ENCODE peak calls at places on chromosomes 7 and 10, in six cellular contexts. One of them, this sample, is unnamed.

GRCh38 chr7:46859963-46860475 is 721.9 kb downstream of the TNS3 start:
- DNase-seq in GM10248: no peak
- DNase-seq in tibial artery: no peak
- DNase-seq in DND-41: no peak
- DNase-seq in AG04450: no peak
- DNase-seq in transverse colon: no peak
- DNase-seq in this sample: peak

GRCh38 chr7:138226001-138226476 is 149.8 kb downstream of the AKR1D1 start:
- DNase-seq in GM10248: no peak
- DNase-seq in tibial artery: no peak
- DNase-seq in DND-41: no peak
- DNase-seq in AG04450: no peak
- DNase-seq in transverse colon: no peak
- DNase-seq in this sample: no peak

GRCh38 chr7:128204455-128204854 is 36.6 kb upstream of the LEP start:
- DNase-seq in GM10248: no peak
- DNase-seq in tibial artery: no peak
- DNase-seq in DND-41: no peak
- DNase-seq in AG04450: no peak
- DNase-seq in transverse colon: no peak
- DNase-seq in this sample: no peak

GRCh38 chr7:44143606-44144250 is 2.6 kb upstream of the MYL7 start:
- DNase-seq in GM10248: no peak
- DNase-seq in tibial artery: peak
- DNase-seq in DND-41: no peak
- DNase-seq in AG04450: no peak
- DNase-seq in transverse colon: no peak
- DNase-seq in this sample: no peak

GRCh38 chr10:8803992-8804391 is 749.5 kb downstream of the GATA3 start:
- DNase-seq in GM10248: no peak
- DNase-seq in tibial artery: no peak
- DNase-seq in DND-41: no peak
- DNase-seq in AG04450: no peak
- DNase-seq in transverse colon: no peak
- DNase-seq in this sample: no peak

GRCh38 chr10:74750848-74751274 is 75.5 kb upstream of the KAT6B start:
- DNase-seq in GM10248: peak
- DNase-seq in tibial artery: no peak
- DNase-seq in DND-41: no peak
- DNase-seq in AG04450: no peak
- DNase-seq in transverse colon: no peak
- DNase-seq in this sample: no peak

GRCh38 chr10:49534670-49535381 is 4.1 kb downstream of the ERCC6 start:
- DNase-seq in GM10248: peak
- DNase-seq in tibial artery: no peak
- DNase-seq in DND-41: no peak
- DNase-seq in AG04450: no peak
- DNase-seq in transverse colon: no peak
- DNase-seq in this sample: peak

GRCh38 chr10:84543948-84544347 is 215.6 kb downstream of the CCSER2 start:
- DNase-seq in GM10248: no peak
- DNase-seq in tibial artery: no peak
- DNase-seq in DND-41: no peak
- DNase-seq in AG04450: no peak
- DNase-seq in transverse colon: no peak
- DNase-seq in this sample: no peak

GRCh38 chr7:1108264-1108920 is 20.5 kb downstream of the GPER1 start:
- DNase-seq in GM10248: no peak
- DNase-seq in tibial artery: no peak
- DNase-seq in DND-41: no peak
- DNase-seq in AG04450: no peak
- DNase-seq in transverse colon: no peak
- DNase-seq in this sample: no peak

GRCh38 chr7:130940326-130940725 is 206.3 kb upstream of the KLF14 start:
- DNase-seq in GM10248: no peak
- DNase-seq in tibial artery: no peak
- DNase-seq in DND-41: no peak
- DNase-seq in AG04450: no peak
- DNase-seq in transverse colon: no peak
- DNase-seq in this sample: no peak

GRCh38 chr7:48089415-48089975 is 430 bp downstream of the UPP1 start:
- DNase-seq in GM10248: no peak
- DNase-seq in tibial artery: peak
- DNase-seq in DND-41: no peak
- DNase-seq in AG04450: no peak
- DNase-seq in transverse colon: peak
- DNase-seq in this sample: peak

GRCh38 chr10:43093423-43094090 is 16.7 kb downstream of the RET start:
- DNase-seq in GM10248: no peak
- DNase-seq in tibial artery: no peak
- DNase-seq in DND-41: no peak
- DNase-seq in AG04450: no peak
- DNase-seq in transverse colon: no peak
- DNase-seq in this sample: no peak

GRCh38 chr10:89946106-89946505 is 244.7 kb downstream of the KIF20B start:
- DNase-seq in GM10248: no peak
- DNase-seq in tibial artery: no peak
- DNase-seq in DND-41: no peak
- DNase-seq in AG04450: no peak
- DNase-seq in transverse colon: no peak
- DNase-seq in this sample: peak

GRCh38 chr10:106991084-106991483 is 173.4 kb downstream of the SORCS1 start:
- DNase-seq in GM10248: no peak
- DNase-seq in tibial artery: no peak
- DNase-seq in DND-41: no peak
- DNase-seq in AG04450: no peak
- DNase-seq in transverse colon: no peak
- DNase-seq in this sample: no peak

GRCh38 chr7:125568799-125569198 is 639.2 kb upstream of the POT1 start:
- DNase-seq in GM10248: peak
- DNase-seq in tibial artery: no peak
- DNase-seq in DND-41: no peak
- DNase-seq in AG04450: no peak
- DNase-seq in transverse colon: no peak
- DNase-seq in this sample: no peak

GRCh38 chr7:142714375-142714774 is 34.9 kb upstream of the PRSS1 start:
- DNase-seq in GM10248: no peak
- DNase-seq in tibial artery: no peak
- DNase-seq in DND-41: no peak
- DNase-seq in AG04450: no peak
- DNase-seq in transverse colon: no peak
- DNase-seq in this sample: no peak

GRCh38 chr10:73931767-73932624 is 21.1 kb downstream of the PLAU start:
- DNase-seq in GM10248: peak
- DNase-seq in tibial artery: no peak
- DNase-seq in DND-41: peak
- DNase-seq in AG04450: no peak
- DNase-seq in transverse colon: no peak
- DNase-seq in this sample: no peak

GRCh38 chr7:815284-816216 is 16.7 kb upstream of the SUN1 start:
- DNase-seq in GM10248: peak
- DNase-seq in tibial artery: no peak
- DNase-seq in DND-41: no peak
- DNase-seq in AG04450: no peak
- DNase-seq in transverse colon: peak
- DNase-seq in this sample: no peak

GRCh38 chr10:124669824-124670654 is 74.1 kb downstream of the FAM53B start:
- DNase-seq in GM10248: no peak
- DNase-seq in tibial artery: no peak
- DNase-seq in DND-41: no peak
- DNase-seq in AG04450: no peak
- DNase-seq in transverse colon: no peak
- DNase-seq in this sample: no peak

GRCh38 chr10:33749042-33749441 is 414.6 kb upstream of the NRP1 start:
- DNase-seq in GM10248: no peak
- DNase-seq in tibial artery: no peak
- DNase-seq in DND-41: no peak
- DNase-seq in AG04450: no peak
- DNase-seq in transverse colon: no peak
- DNase-seq in this sample: no peak

GRCh38 chr10:103921248-103921647 is 3.3 kb upstream of the STN1 start:
- DNase-seq in GM10248: no peak
- DNase-seq in tibial artery: no peak
- DNase-seq in DND-41: no peak
- DNase-seq in AG04450: no peak
- DNase-seq in transverse colon: no peak
- DNase-seq in this sample: no peak

GRCh38 chr10:78740976-78741375 is 327.8 kb upstream of the ZMIZ1 start:
- DNase-seq in GM10248: no peak
- DNase-seq in tibial artery: no peak
- DNase-seq in DND-41: no peak
- DNase-seq in AG04450: no peak
- DNase-seq in transverse colon: no peak
- DNase-seq in this sample: no peak

GRCh38 chr10:117684673-117685211 is 142.2 kb downstream of the EMX2 start:
- DNase-seq in GM10248: peak
- DNase-seq in tibial artery: peak
- DNase-seq in DND-41: no peak
- DNase-seq in AG04450: no peak
- DNase-seq in transverse colon: peak
- DNase-seq in this sample: peak

GRCh38 chr10:101141622-101142532 is 10.8 kb downstream of the TLX1 start:
- DNase-seq in GM10248: peak
- DNase-seq in tibial artery: peak
- DNase-seq in DND-41: peak
- DNase-seq in AG04450: peak
- DNase-seq in transverse colon: peak
- DNase-seq in this sample: peak

GRCh38 chr7:5699467-5699866 is 82.0 kb downstream of the RNF216 start:
- DNase-seq in GM10248: no peak
- DNase-seq in tibial artery: no peak
- DNase-seq in DND-41: no peak
- DNase-seq in AG04450: no peak
- DNase-seq in transverse colon: no peak
- DNase-seq in this sample: no peak

GRCh38 chr7:25014735-25015134 is 34.8 kb upstream of the OSBPL3 start:
- DNase-seq in GM10248: no peak
- DNase-seq in tibial artery: no peak
- DNase-seq in DND-41: no peak
- DNase-seq in AG04450: peak
- DNase-seq in transverse colon: no peak
- DNase-seq in this sample: peak

GRCh38 chr7:3236268-3236667 is 64.8 kb upstream of the SDK1 start:
- DNase-seq in GM10248: no peak
- DNase-seq in tibial artery: no peak
- DNase-seq in DND-41: no peak
- DNase-seq in AG04450: no peak
- DNase-seq in transverse colon: no peak
- DNase-seq in this sample: no peak

GRCh38 chr7:92881091-92881485 is 44.7 kb upstream of the CDK6 start:
- DNase-seq in GM10248: no peak
- DNase-seq in tibial artery: no peak
- DNase-seq in DND-41: no peak
- DNase-seq in AG04450: no peak
- DNase-seq in transverse colon: no peak
- DNase-seq in this sample: no peak

GRCh38 chr7:41219276-41219675 is 483.6 kb downstream of the INHBA start:
- DNase-seq in GM10248: no peak
- DNase-seq in tibial artery: no peak
- DNase-seq in DND-41: no peak
- DNase-seq in AG04450: no peak
- DNase-seq in transverse colon: no peak
- DNase-seq in this sample: no peak

GRCh38 chr10:17273403-17273802 is 45.4 kb downstream of the VIM start:
- DNase-seq in GM10248: no peak
- DNase-seq in tibial artery: no peak
- DNase-seq in DND-41: no peak
- DNase-seq in AG04450: no peak
- DNase-seq in transverse colon: no peak
- DNase-seq in this sample: peak

GRCh38 chr7:2358968-2359527 is 4.4 kb downstream of the EIF3B start:
- DNase-seq in GM10248: no peak
- DNase-seq in tibial artery: no peak
- DNase-seq in DND-41: no peak
- DNase-seq in AG04450: no peak
- DNase-seq in transverse colon: no peak
- DNase-seq in this sample: no peak

GRCh38 chr7:151863386-151864079 is 13.4 kb downstream of the PRKAG2 start:
- DNase-seq in GM10248: no peak
- DNase-seq in tibial artery: no peak
- DNase-seq in DND-41: no peak
- DNase-seq in AG04450: no peak
- DNase-seq in transverse colon: no peak
- DNase-seq in this sample: no peak

GRCh38 chr7:7352845-7353244 is 170.5 kb downstream of the C1GALT1 start:
- DNase-seq in GM10248: no peak
- DNase-seq in tibial artery: no peak
- DNase-seq in DND-41: no peak
- DNase-seq in AG04450: no peak
- DNase-seq in transverse colon: no peak
- DNase-seq in this sample: no peak
- TF ChIP-seq CTCF in GM10248: no peak
- TF ChIP-seq CTCF in tibial artery: no peak
- TF ChIP-seq CTCF in DND-41: no peak
- TF ChIP-seq CTCF in AG04450: no peak
- TF ChIP-seq CTCF in transverse colon: no peak
- TF ChIP-seq CTCF in this sample: no peak

DNA sequence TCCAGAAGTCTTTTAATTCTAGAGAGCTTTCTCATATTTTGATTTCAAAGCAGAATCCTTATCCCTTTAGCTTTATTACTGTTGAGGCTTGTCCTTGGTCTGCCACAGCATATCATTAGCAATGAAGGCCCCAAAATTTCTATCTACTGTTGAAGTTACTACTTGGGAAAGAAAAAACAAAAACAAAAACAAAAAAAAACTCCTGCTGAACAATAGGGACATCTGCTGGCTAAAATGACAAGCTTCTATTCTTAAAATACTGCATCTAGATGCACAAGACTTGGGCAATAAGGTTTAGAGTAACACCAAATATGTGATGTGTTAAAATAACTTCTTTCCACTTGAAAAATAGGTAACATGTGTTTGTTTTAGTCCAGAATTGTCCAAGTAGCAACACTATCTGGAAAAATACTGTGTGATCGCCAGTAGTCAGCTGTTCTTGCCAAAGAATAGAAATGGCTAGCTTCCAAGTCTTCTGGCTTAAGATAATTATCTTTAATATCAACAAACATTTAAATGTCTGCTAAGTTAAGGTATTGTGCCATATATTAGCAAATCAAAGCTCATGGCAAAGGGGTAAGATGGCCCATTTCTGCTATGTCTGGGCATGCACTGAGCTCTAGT is 3.8 kb upstream of the DMTF1 start:
- DNase-seq in GM10248: no peak
- DNase-seq in tibial artery: no peak
- DNase-seq in DND-41: no peak
- DNase-seq in AG04450: no peak
- DNase-seq in transverse colon: no peak
- DNase-seq in this sample: peak
- TF ChIP-seq CTCF in GM10248: peak
- TF ChIP-seq CTCF in tibial artery: peak
- TF ChIP-seq CTCF in DND-41: peak
- TF ChIP-seq CTCF in AG04450: peak
- TF ChIP-seq CTCF in transverse colon: peak
- TF ChIP-seq CTCF in this sample: peak

GRCh38 chr10:71970331-71970730 is 6.1 kb downstream of the CHST3 start:
- DNase-seq in GM10248: no peak
- DNase-seq in tibial artery: peak
- DNase-seq in DND-41: no peak
- DNase-seq in AG04450: no peak
- DNase-seq in transverse colon: no peak
- DNase-seq in this sample: no peak
- TF ChIP-seq CTCF in GM10248: peak
- TF ChIP-seq CTCF in tibial artery: peak
- TF ChIP-seq CTCF in DND-41: peak
- TF ChIP-seq CTCF in AG04450: peak
- TF ChIP-seq CTCF in transverse colon: no peak
- TF ChIP-seq CTCF in this sample: no peak

GRCh38 chr10:80459047-80459865 is 5.1 kb downstream of the TSPAN14 start:
- DNase-seq in GM10248: peak
- DNase-seq in tibial artery: peak
- DNase-seq in DND-41: peak
- DNase-seq in AG04450: no peak
- DNase-seq in transverse colon: peak
- DNase-seq in this sample: peak
- TF ChIP-seq CTCF in GM10248: no peak
- TF ChIP-seq CTCF in tibial artery: no peak
- TF ChIP-seq CTCF in DND-41: peak
- TF ChIP-seq CTCF in AG04450: no peak
- TF ChIP-seq CTCF in transverse colon: no peak
- TF ChIP-seq CTCF in this sample: no peak